ENCODE peak calls at places on chromosome 21, in five cellular contexts. S is B cell, Y is WTC11, X is dorsolateral prefrontal cortex, L is coronary artery. R is an unnamed sample.

GRCh38 chr21:45029298-45029967 is 44.9 kb upstream of the ADARB1 start:
- DNase-seq in S (peak), Y (no peak), X (no peak), L (peak), R (no peak)

GRCh38 chr21:19228241-19228640 is 824.7 kb upstream of the TMPRSS15 start:
- DNase-seq in S (no peak), Y (no peak), X (no peak), L (no peak), R (no peak)

GRCh38 chr21:27475363-27475955 is 508.6 kb upstream of the ADAMTS5 start:
- DNase-seq in S (no peak), Y (no peak), X (no peak), L (no peak), R (no peak)

GRCh38 chr21:24583473-24583872 is 1023.8 kb downstream of the MRPL39 start:
- DNase-seq in S (no peak), Y (no peak), X (no peak), L (no peak), R (no peak)

GRCh38 chr21:44836666-44837471 is 19.0 kb upstream of the SUMO3 start:
- DNase-seq in S (no peak), Y (no peak), X (peak), L (no peak), R (peak)

GRCh38 chr21:16842716-16843115 is 670.1 kb upstream of the CXADR start:
- DNase-seq in S (no peak), Y (no peak), X (no peak), L (no peak), R (no peak)

GRCh38 chr21:39096754-39097153 is 86.5 kb downstream of the PSMG1 start:
- DNase-seq in S (no peak), Y (peak), X (no peak), L (no peak), R (no peak)

GRCh38 chr21:31220567-31220966 is 123.5 kb downstream of the TIAM1 start:
- DNase-seq in S (no peak), Y (no peak), X (no peak), L (no peak), R (no peak)

GRCh38 chr21:31911138-31911907 is 38.5 kb downstream of the HUNK start:
- DNase-seq in S (no peak), Y (no peak), X (no peak), L (no peak), R (no peak)

GRCh38 chr21:44817914-44818635 is at the start of gene SUMO3:
- DNase-seq in S (peak), Y (peak), X (peak), L (peak), R (peak)

GRCh38 chr21:24895885-24896734 is 711.2 kb downstream of the MRPL39 start:
- DNase-seq in S (no peak), Y (peak), X (no peak), L (no peak), R (no peak)

GRCh38 chr21:21673959-21674358 is 675.8 kb downstream of the NCAM2 start:
- DNase-seq in S (no peak), Y (no peak), X (no peak), L (no peak), R (no peak)

GRCh38 chr21:28294046-28294445 is 698.6 kb downstream of the LTN1 start:
- DNase-seq in S (no peak), Y (no peak), X (no peak), L (no peak), R (no peak)

GRCh38 chr21:25636727-25637126 is 2.3 kb upstream of the JAM2 start:
- DNase-seq in S (no peak), Y (no peak), X (no peak), L (no peak), R (no peak)

GRCh38 chr21:43195131-43196021 is 26.6 kb downstream of the CRYAA start:
- DNase-seq in S (no peak), Y (peak), X (no peak), L (peak), R (no peak)

GRCh38 chr21:15557925-15558324 is 171.9 kb upstream of the USP25 start:
- DNase-seq in S (no peak), Y (no peak), X (no peak), L (no peak), R (no peak)

GRCh38 chr21:28111151-28111619 is 881.5 kb downstream of the LTN1 start:
- DNase-seq in S (no peak), Y (no peak), X (no peak), L (no peak), R (no peak)

GRCh38 chr21:44070391-44070790 is 36.8 kb upstream of the PWP2 start:
- DNase-seq in S (no peak), Y (no peak), X (no peak), L (no peak), R (no peak)

GRCh38 chr21:37554661-37555379 is 188.2 kb downstream of the DYRK1A start:
- DNase-seq in S (no peak), Y (no peak), X (no peak), L (no peak), R (no peak)

GRCh38 chr21:38793060-38793459 is 12.7 kb upstream of the ETS2 start:
- DNase-seq in S (no peak), Y (no peak), X (no peak), L (no peak), R (no peak)

GRCh38 chr21:38853421-38853919 is 47.7 kb downstream of the ETS2 start:
- DNase-seq in S (no peak), Y (no peak), X (no peak), L (no peak), R (no peak)

GRCh38 chr21:39529026-39529425 is 77.3 kb downstream of the SH3BGR start:
- DNase-seq in S (no peak), Y (no peak), X (no peak), L (no peak), R (no peak)

GRCh38 chr21:30613836-30614235 is at the start of gene KRTAP6-1:
- DNase-seq in S (no peak), Y (no peak), X (no peak), L (no peak), R (no peak)

GRCh38 chr21:14306143-14306907 is 76.6 kb downstream of the HSPA13 start:
- DNase-seq in S (no peak), Y (no peak), X (no peak), L (no peak), R (no peak)
- TF ChIP-seq CTCF in S (peak), Y (no peak), X (peak), L (no peak), R (no peak)

DNA sequence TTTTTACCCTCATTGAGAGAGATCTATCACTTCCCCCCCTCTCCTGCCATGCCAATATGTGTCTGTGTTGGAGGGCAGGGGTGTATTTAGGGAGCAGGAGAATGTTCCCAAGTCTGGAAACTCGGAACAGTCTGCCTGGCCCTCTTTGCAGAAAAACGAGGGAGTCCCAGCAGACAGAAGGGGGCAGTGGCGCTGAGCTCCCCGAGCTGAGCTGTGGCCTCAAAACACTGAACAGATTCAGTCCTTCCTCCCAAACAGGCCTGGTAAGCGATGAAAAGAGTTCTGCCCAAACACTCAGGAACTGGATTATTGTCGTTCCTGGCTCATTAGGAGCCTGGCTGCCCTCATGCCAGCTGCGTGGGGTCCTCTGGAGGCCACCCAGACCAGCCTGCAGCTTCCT is 981 bp downstream of the CLDN14 start:
- DNase-seq in S (no peak), Y (peak), X (no peak), L (no peak), R (peak)
- TF ChIP-seq CTCF in S (no peak), Y (no peak), X (no peak), L (no peak), R (no peak)

GRCh38 chr21:33231526-33231925 is 1.8 kb downstream of the IFNAR2 start:
- DNase-seq in S (no peak), Y (no peak), X (no peak), L (no peak), R (no peak)

GRCh38 chr21:33229776-33230517 is at the start of gene IFNAR2:
- DNase-seq in S (peak), Y (peak), X (peak), L (peak), R (peak)

GRCh38 chr21:33229099-33229775 is 501 bp upstream of the IFNAR2 start:
- DNase-seq in S (no peak), Y (no peak), X (no peak), L (no peak), R (no peak)

GRCh38 chr21:33232640-33233039 is 2.9 kb downstream of the IFNAR2 start:
- DNase-seq in S (no peak), Y (no peak), X (no peak), L (no peak), R (no peak)

GRCh38 chr21:33230518-33231324 is 983 bp downstream of the IFNAR2 start:
- DNase-seq in S (peak), Y (peak), X (peak), L (peak), R (peak)
- TF ChIP-seq CTCF in S (no peak), Y (no peak), X (peak), L (no peak), R (no peak)

GRCh38 chr21:46426313-46427046 is 32.2 kb upstream of the DIP2A start:
- DNase-seq in S (peak), Y (no peak), X (no peak), L (no peak), R (no peak)
- TF ChIP-seq CTCF in S (no peak), Y (no peak), X (no peak), L (no peak), R (no peak)

GRCh38 chr21:23017989-23018388 is 2019.8 kb downstream of the NCAM2 start:
- DNase-seq in S (no peak), Y (no peak), X (no peak), L (no peak), R (no peak)

GRCh38 chr21:23021481-23021880 is 2023.3 kb downstream of the NCAM2 start:
- DNase-seq in S (no peak), Y (no peak), X (no peak), L (no peak), R (no peak)

GRCh38 chr21:23014021-23014420 is 2015.8 kb downstream of the NCAM2 start:
- DNase-seq in S (no peak), Y (no peak), X (no peak), L (no peak), R (no peak)

GRCh38 chr21:23020969-23021368 is 2022.8 kb downstream of the NCAM2 start:
- DNase-seq in S (no peak), Y (no peak), X (no peak), L (no peak), R (no peak)

GRCh38 chr21:23016617-23017016 is 2018.4 kb downstream of the NCAM2 start:
- DNase-seq in S (no peak), Y (peak), X (no peak), L (no peak), R (peak)
- TF ChIP-seq CTCF in S (no peak), Y (no peak), X (peak), L (no peak), R (peak)

DNA sequence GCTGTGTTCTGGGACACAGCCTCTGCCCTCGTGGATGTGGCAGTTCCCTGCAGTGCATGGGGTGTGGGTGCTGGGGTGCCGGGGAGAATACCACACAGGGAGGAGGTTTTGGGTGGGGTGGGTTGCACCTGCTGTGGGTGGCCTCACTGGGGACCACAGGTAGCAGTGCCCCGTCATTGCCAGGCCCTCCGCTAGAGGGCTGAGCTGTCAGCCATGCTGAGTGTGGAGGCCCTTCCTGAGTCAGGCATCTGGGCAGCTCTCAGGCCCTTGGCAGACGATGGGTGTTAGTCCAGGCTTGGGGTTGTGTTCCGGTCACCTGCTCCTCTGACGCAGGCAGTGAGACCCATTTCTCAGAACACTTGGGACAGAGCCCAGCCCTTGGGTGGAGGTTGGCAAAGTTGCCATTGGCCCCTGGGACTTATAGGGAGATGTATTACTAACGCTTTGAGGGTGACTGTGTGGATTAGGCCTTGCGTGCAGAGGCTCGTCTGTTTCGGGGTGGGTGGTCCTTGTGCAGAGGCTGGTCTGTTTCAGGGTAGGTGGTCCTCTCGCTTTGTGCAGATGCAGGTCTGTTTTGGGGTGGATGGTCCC is 23.9 kb downstream of the PCNT start:
- DNase-seq in S (no peak), Y (peak), X (no peak), L (no peak), R (no peak)
- TF ChIP-seq CTCF in S (no peak), Y (no peak), X (no peak), L (no peak), R (no peak)

GRCh38 chr21:36087362-36088138 is 17.7 kb downstream of the CBR1 start:
- DNase-seq in S (no peak), Y (no peak), X (peak), L (no peak), R (no peak)
- TF ChIP-seq CTCF in S (no peak), Y (no peak), X (peak), L (no peak), R (no peak)

DNA sequence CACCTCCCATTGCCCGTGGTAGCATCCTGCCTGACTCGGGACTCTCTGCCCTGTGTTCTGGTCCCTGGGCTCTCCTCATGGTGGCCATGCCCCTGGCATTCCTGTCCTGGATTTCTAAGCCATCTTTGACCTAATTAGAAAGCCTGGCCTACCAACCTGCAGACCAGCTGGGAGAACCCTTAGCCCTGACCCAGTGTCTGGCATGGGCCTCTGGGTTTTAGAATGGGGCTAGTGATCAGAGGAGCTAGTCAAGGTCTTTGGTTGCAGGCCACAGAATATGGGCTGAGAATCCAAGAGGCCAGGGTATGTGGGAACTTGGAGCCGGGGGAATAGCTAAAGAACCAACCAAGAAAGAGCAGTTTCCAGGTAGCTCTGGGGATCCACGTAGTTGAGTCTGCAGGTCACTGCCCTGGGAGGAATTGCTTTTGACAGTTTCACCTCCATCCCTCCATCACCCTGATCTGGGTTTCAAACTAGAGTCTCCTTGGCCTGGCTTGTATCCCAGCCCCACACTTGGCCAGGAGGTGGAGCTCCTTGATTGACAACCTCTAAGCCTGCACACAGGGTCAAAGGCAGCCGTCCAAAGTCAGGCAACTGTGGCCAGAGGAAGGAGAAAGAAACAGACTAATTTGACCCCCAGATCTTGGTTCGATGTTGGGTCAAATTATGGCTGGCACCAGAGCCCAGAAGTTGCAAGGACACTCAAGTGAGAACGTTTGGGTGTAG is 54.7 kb upstream of the ABCG1 start:
- DNase-seq in S (peak), Y (peak), X (peak), L (no peak), R (peak)
- TF ChIP-seq CTCF in S (peak), Y (no peak), X (peak), L (no peak), R (peak)

GRCh38 chr21:36541721-36542139 is 61.8 kb upstream of the CLDN14 start:
- DNase-seq in S (no peak), Y (no peak), X (no peak), L (peak), R (no peak)

GRCh38 chr21:36543924-36544323 is 64.0 kb upstream of the CLDN14 start:
- DNase-seq in S (no peak), Y (no peak), X (no peak), L (peak), R (no peak)

GRCh38 chr21:36540700-36541099 is 60.8 kb upstream of the CLDN14 start:
- DNase-seq in S (no peak), Y (no peak), X (no peak), L (no peak), R (no peak)

GRCh38 chr21:36544545-36544944 is 64.6 kb upstream of the CLDN14 start:
- DNase-seq in S (no peak), Y (no peak), X (no peak), L (peak), R (no peak)

DNA sequence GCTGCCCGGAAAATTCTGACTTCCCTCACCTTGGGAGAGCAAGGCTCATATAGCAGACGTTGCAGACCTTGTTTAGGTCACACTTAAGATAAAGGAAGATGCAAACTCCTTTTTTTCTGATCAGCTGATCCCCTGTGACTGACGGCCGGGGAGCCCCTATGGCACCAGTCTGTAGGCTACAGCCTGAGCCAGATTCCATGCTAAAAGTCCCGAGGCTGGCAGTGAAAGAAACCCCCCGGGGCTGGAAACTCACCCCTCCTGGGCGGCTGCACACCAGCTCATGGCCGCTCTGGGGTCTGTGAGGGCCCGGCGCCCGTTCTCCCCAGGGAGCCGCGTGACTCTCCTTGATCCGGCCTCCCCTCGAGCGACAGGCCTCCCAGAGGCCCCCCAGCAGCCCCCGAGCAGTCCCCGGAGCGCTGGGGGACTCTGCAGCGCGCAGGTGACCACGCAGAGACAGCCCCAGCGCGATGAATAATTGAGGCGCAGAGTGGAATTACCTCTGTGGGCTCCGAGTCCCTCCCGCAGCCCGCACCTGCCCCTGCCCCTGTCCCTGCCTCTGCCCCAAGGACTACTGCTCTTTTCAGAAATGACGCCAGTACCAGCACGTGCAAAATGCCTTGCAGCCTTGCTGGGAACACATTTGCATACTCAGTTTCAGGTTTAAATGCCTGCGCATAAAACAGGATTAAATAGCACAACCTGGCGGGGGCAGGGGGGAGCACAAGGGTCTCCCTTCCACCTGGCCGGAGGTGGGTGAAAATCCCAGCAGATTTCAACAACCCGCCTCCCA is 62.6 kb upstream of the CLDN14 start:
- DNase-seq in S (no peak), Y (peak), X (no peak), L (peak), R (no peak)
- TF ChIP-seq CTCF in S (no peak), Y (peak), X (no peak), L (no peak), R (no peak)